ENCODE peak calls at places on chromosomes 4 and X, in seven cellular contexts. E is neuronal stem cell, S is mesenchymal stem cell, D is IMR-90, F is trophoblast cell, N is H9, I is H1. W is an unnamed sample.

GRCh38 chr4:55447826-55448225 is 52.1 kb downstream of the TMEM165 start:
- DNase-seq in E (no peak), S (peak; percentile 45), D (peak; percentile 50), F (no peak), N (no peak), I (no peak), W (no peak)

GRCh38 chr4:84944952-84945351 is 21.5 kb downstream of the WDFY3 start:
- DNase-seq in E (no peak), S (peak; percentile 28), D (peak; percentile 31), F (peak; percentile 87), N (no peak), I (no peak), W (no peak)

GRCh38 chr4:104472766-104473165 is 21.9 kb downstream of the CXXC4 start:
- DNase-seq in E (no peak), S (no peak), D (no peak), F (no peak), N (no peak), I (no peak), W (no peak)

GRCh38 chr4:152784490-152785195 is 4.9 kb downstream of the ARFIP1 start:
- DNase-seq in E (no peak), S (peak; percentile 45), D (peak; percentile 40), F (peak; percentile 82), N (no peak), I (no peak), W (peak; percentile 82)

GRCh38 chrX:1358793-1359476 is 22.4 kb downstream of the IL3RA start:
- DNase-seq in E (no peak), S (no peak), D (no peak), F (no peak), N (no peak), I (no peak), W (peak; percentile 35)

GRCh38 chr4:73067971-73068394 is 1.5 kb downstream of the COX18 start:
- DNase-seq in E (no peak), S (no peak), D (peak; percentile 12), F (peak; percentile 7), N (no peak), I (no peak), W (no peak)

GRCh38 chr4:89249716-89250361 is 57.8 kb downstream of the GPRIN3 start:
- DNase-seq in E (no peak), S (no peak), D (no peak), F (no peak), N (no peak), I (no peak), W (peak; percentile 50)

GRCh38 chr4:121706595-121707021 is 9.8 kb upstream of the ANXA5 start:
- DNase-seq in E (no peak), S (peak; percentile 85), D (peak; percentile 65), F (no peak), N (no peak), I (no peak), W (no peak)

GRCh38 chr4:40377462-40378385 is 42.6 kb downstream of the CHRNA9 start:
- DNase-seq in E (no peak), S (peak; percentile 83), D (peak; percentile 27), F (peak; percentile 95), N (no peak), I (no peak), W (no peak)

GRCh38 chr4:106914223-106914622 is 121.9 kb downstream of the DKK2 start:
- DNase-seq in E (no peak), S (peak; percentile 49), D (no peak), F (no peak), N (no peak), I (no peak), W (no peak)

GRCh38 chr4:183716302-183716701 is 57.2 kb downstream of the TRAPPC11 start:
- DNase-seq in E (no peak), S (no peak), D (no peak), F (no peak), N (no peak), I (no peak), W (no peak)

GRCh38 chr4:15936495-15936894 is 2.0 kb downstream of the FGFBP1 start:
- DNase-seq in E (no peak), S (no peak), D (no peak), F (no peak), N (no peak), I (no peak), W (no peak)

GRCh38 chrX:73963682-73964081 is 340.3 kb upstream of the ZCCHC13 start:
- DNase-seq in E (no peak), S (no peak), D (no peak), F (no peak), N (no peak), I (no peak), W (no peak)

GRCh38 chr4:179328627-179329026 is 1886.4 kb upstream of the AGA start:
- DNase-seq in E (no peak), S (no peak), D (no peak), F (no peak), N (no peak), I (no peak), W (no peak)

GRCh38 chrX:103437147-103437873 is 61.0 kb downstream of the BEX3 start:
- DNase-seq in E (no peak), S (no peak), D (peak; percentile 21), F (no peak), N (no peak), I (no peak), W (no peak)

GRCh38 chr4:4764506-4764905 is 95.0 kb upstream of the MSX1 start:
- DNase-seq in E (no peak), S (no peak), D (no peak), F (no peak), N (no peak), I (no peak), W (no peak)

GRCh38 chr4:140529434-140529833 is 5.5 kb downstream of the ELMOD2 start:
- DNase-seq in E (no peak), S (no peak), D (no peak), F (no peak), N (no peak), I (no peak), W (no peak)

GRCh38 chr4:17347445-17347844 is 164.4 kb downstream of the QDPR start:
- DNase-seq in E (no peak), S (no peak), D (peak; percentile 19), F (peak; percentile 48), N (peak; percentile 56), I (no peak), W (peak; percentile 72)

GRCh38 chr4:139083533-139084424 is 68.2 kb downstream of the NOCT start:
- DNase-seq in E (peak; percentile 87), S (peak; percentile 96), D (peak; percentile 90), F (peak; percentile 79), N (peak; percentile 85), I (no peak), W (peak; percentile 96)

GRCh38 chr4:139084425-139085093 is 69.0 kb downstream of the NOCT start:
- DNase-seq in E (no peak), S (no peak), D (no peak), F (peak; percentile 74), N (no peak), I (no peak), W (no peak)

GRCh38 chr4:139082750-139083532 is 67.4 kb downstream of the NOCT start:
- DNase-seq in E (peak; percentile 93), S (peak; percentile 99), D (peak; percentile 97), F (peak; percentile 98), N (peak; percentile 97), I (peak; percentile 91), W (peak; percentile 99)

DNA sequence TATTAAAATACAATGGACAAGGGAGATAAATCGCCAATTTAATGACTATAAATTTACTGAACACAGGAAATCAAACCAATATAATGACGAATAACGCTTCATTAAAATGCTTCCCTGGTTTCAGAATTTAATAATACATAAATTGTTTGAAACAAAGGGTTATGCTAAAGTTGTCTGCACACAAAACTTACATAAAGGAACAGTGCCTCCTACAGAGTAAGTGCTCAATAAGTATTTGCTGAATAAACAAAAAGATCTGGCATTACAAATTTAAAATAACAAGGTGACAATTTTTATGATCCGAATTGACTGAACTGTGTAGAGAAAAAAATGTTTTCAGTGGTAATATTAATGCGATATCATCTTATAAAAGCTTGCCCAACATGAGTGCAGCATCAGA is 69.6 kb downstream of the NOCT start:
- DNase-seq in E (no peak), S (peak; percentile 37), D (peak; percentile 36), F (peak; percentile 32), N (no peak), I (no peak), W (no peak)
- H3K9ac ChIP-seq in E (no peak overlapping the region), S (peak overlapping the region; percentile 98), D (no peak overlapping the region), F (no peak overlapping the region), N (no peak overlapping the region), I (no peak overlapping the region), W (no peak overlapping the region)

DNA sequence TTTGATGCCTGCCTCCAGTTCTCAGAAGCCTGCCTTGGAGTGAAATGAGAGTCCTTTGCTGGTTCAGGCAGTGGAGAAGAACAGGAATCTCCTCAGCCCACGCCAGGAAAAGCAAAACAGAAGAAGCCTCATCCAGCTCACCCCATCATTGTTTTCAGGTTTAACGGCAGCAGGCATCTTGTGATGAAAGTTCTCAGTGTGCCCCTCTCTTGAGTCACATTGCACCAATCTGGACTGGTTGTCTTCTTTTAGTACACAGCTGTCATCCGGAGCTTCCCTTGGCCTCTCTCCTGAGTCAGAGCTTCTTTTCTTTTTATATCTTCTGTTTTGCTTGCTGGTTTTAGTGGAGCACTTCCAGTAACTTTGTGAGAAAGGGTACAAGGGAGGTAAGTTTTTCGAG is 50.9 kb downstream of the TSPAN7 start:
- DNase-seq in E (no peak), S (no peak), D (no peak), F (no peak), N (no peak), I (no peak), W (no peak)
- H4K8ac ChIP-seq in E (no peak overlapping the region), S (no peak overlapping the region), D (no peak overlapping the region), F (no peak overlapping the region), N (no peak overlapping the region), I (no peak overlapping the region), W (no peak overlapping the region)

DNA sequence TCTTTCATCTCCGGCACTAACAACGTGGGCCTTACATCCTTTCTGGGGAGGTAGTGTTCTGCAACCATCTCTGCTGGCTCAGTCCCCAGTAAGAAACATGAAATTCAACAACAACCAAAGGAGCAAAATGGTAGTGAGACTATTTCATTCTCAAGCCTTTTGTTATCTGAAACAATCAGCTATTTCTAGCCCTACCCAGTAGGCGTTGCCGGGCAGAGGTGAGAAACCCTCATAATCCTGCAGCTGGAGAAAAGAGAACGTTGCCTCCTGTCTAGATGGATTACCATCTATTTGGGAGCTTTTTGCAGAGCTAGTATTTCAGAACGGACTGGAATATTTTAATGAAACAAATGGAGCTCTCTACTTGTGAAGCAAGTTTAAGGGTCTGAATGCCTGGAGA is 66.4 kb upstream of the GPR174 start:
- DNase-seq in E (no peak), S (no peak), D (no peak), F (peak; percentile 37), N (no peak), I (no peak), W (peak; percentile 1)
- H2AK5ac ChIP-seq in E (no peak overlapping the region), S (no peak overlapping the region), D (no peak overlapping the region), F (no peak overlapping the region), N (no peak overlapping the region), I (no peak overlapping the region), W (no peak overlapping the region)

GRCh38 chrX:42117318-42117717 is 194.0 kb upstream of the CASK start:
- DNase-seq in E (no peak), S (no peak), D (no peak), F (no peak), N (no peak), I (no peak), W (no peak)

GRCh38 chrX:42123369-42123768 is 200.0 kb upstream of the CASK start:
- DNase-seq in E (no peak), S (no peak), D (no peak), F (no peak), N (no peak), I (no peak), W (no peak)

DNA sequence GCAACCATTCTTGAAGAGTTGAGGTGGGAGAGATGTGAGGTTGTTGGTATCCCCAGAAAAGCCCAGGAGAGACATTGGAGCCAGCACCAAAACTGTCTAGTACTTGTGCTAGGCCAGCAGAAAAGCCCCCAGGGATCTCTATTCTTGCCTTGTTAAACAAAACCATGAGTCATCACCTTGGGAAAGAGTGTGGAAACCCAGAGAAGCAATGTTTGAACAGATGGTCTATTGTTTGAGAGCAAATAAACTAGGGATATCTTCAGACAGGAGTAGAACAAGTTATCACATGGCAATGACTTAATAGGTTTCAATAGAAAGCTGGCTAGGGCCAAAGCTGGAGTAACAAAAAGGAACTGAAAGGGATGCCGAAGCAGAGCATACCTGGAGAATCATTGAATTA is 195.7 kb upstream of the CASK start:
- DNase-seq in E (no peak), S (peak; percentile 78), D (peak; percentile 72), F (no peak), N (no peak), I (no peak), W (peak; percentile 19)
- H3K9ac ChIP-seq in E (no peak overlapping the region), S (no peak overlapping the region), D (no peak overlapping the region), F (no peak overlapping the region), N (no peak overlapping the region), I (no peak overlapping the region), W (no peak overlapping the region)